ENCODE peak calls at places on chromosomes 12 and 14, in eight cellular contexts. One of them, this sample, is unnamed.

GRCh38 chr14:105839425-105840265 is 313.3 kb downstream of the TMEM121 start:
- DNase-seq in HTR-8/SVneo: no peak
- DNase-seq in left colon: no peak
- DNase-seq in AML-193: no peak
- DNase-seq in ecto neural progenitor cell: peak; percentile 24
- DNase-seq in GM12865: no peak
- DNase-seq in naive thymus-derived CD4-positive, alpha-beta T cell: no peak
- DNase-seq in iris pigment epithelial cell: no peak
- DNase-seq in this sample: no peak

GRCh38 chr12:60281522-60281921 is 685.7 kb downstream of the SLC16A7 start:
- DNase-seq in HTR-8/SVneo: no peak
- DNase-seq in left colon: no peak
- DNase-seq in AML-193: no peak
- DNase-seq in ecto neural progenitor cell: no peak
- DNase-seq in GM12865: no peak
- DNase-seq in naive thymus-derived CD4-positive, alpha-beta T cell: no peak
- DNase-seq in iris pigment epithelial cell: no peak
- DNase-seq in this sample: no peak

GRCh38 chr14:91348861-91349465 is 68.7 kb downstream of the CCDC88C start:
- DNase-seq in HTR-8/SVneo: no peak
- DNase-seq in left colon: no peak
- DNase-seq in AML-193: no peak
- DNase-seq in ecto neural progenitor cell: no peak
- DNase-seq in GM12865: peak; percentile 58
- DNase-seq in naive thymus-derived CD4-positive, alpha-beta T cell: no peak
- DNase-seq in iris pigment epithelial cell: no peak
- DNase-seq in this sample: no peak

GRCh38 chr12:6534914-6535696 is 788 bp downstream of the GAPDH start:
- DNase-seq in HTR-8/SVneo: peak; percentile 66
- DNase-seq in left colon: peak; percentile 81
- DNase-seq in AML-193: peak; percentile 84
- DNase-seq in ecto neural progenitor cell: peak; percentile 87
- DNase-seq in GM12865: peak; percentile 80
- DNase-seq in naive thymus-derived CD4-positive, alpha-beta T cell: peak; percentile 70
- DNase-seq in iris pigment epithelial cell: peak; percentile 90
- DNase-seq in this sample: peak; percentile 81

GRCh38 chr12:93325855-93326254 is 51.9 kb upstream of the NUDT4 start:
- DNase-seq in HTR-8/SVneo: peak; percentile 34
- DNase-seq in left colon: no peak
- DNase-seq in AML-193: no peak
- DNase-seq in ecto neural progenitor cell: no peak
- DNase-seq in GM12865: no peak
- DNase-seq in naive thymus-derived CD4-positive, alpha-beta T cell: no peak
- DNase-seq in iris pigment epithelial cell: peak; percentile 79
- DNase-seq in this sample: no peak

GRCh38 chr12:86801439-86801838 is 545.2 kb upstream of the MGAT4C start:
- DNase-seq in HTR-8/SVneo: no peak
- DNase-seq in left colon: no peak
- DNase-seq in AML-193: no peak
- DNase-seq in ecto neural progenitor cell: no peak
- DNase-seq in GM12865: no peak
- DNase-seq in naive thymus-derived CD4-positive, alpha-beta T cell: no peak
- DNase-seq in iris pigment epithelial cell: no peak
- DNase-seq in this sample: no peak

GRCh38 chr12:106739815-106740552 is 34.5 kb upstream of the RIC8B start:
- DNase-seq in HTR-8/SVneo: peak; percentile 39
- DNase-seq in left colon: no peak
- DNase-seq in AML-193: no peak
- DNase-seq in ecto neural progenitor cell: no peak
- DNase-seq in GM12865: no peak
- DNase-seq in naive thymus-derived CD4-positive, alpha-beta T cell: no peak
- DNase-seq in iris pigment epithelial cell: peak; percentile 24
- DNase-seq in this sample: no peak

GRCh38 chr12:69054343-69055056 is 121.5 kb upstream of the CPM start:
- DNase-seq in HTR-8/SVneo: no peak
- DNase-seq in left colon: no peak
- DNase-seq in AML-193: no peak
- DNase-seq in ecto neural progenitor cell: no peak
- DNase-seq in GM12865: no peak
- DNase-seq in naive thymus-derived CD4-positive, alpha-beta T cell: no peak
- DNase-seq in iris pigment epithelial cell: no peak
- DNase-seq in this sample: no peak

GRCh38 chr12:51023625-51024395 is 2.4 kb downstream of the SLC11A2 start:
- DNase-seq in HTR-8/SVneo: no peak
- DNase-seq in left colon: no peak
- DNase-seq in AML-193: no peak
- DNase-seq in ecto neural progenitor cell: no peak
- DNase-seq in GM12865: no peak
- DNase-seq in naive thymus-derived CD4-positive, alpha-beta T cell: no peak
- DNase-seq in iris pigment epithelial cell: peak; percentile 23
- DNase-seq in this sample: no peak

GRCh38 chr14:45716506-45716905 is 463.5 kb upstream of the MIS18BP1 start:
- DNase-seq in HTR-8/SVneo: no peak
- DNase-seq in left colon: no peak
- DNase-seq in AML-193: no peak
- DNase-seq in ecto neural progenitor cell: no peak
- DNase-seq in GM12865: peak; percentile 9
- DNase-seq in naive thymus-derived CD4-positive, alpha-beta T cell: no peak
- DNase-seq in iris pigment epithelial cell: no peak
- DNase-seq in this sample: no peak

GRCh38 chr12:41361791-41362190 is 173.7 kb downstream of the PDZRN4 start:
- DNase-seq in HTR-8/SVneo: no peak
- DNase-seq in left colon: no peak
- DNase-seq in AML-193: no peak
- DNase-seq in ecto neural progenitor cell: no peak
- DNase-seq in GM12865: no peak
- DNase-seq in naive thymus-derived CD4-positive, alpha-beta T cell: no peak
- DNase-seq in iris pigment epithelial cell: no peak
- DNase-seq in this sample: no peak

GRCh38 chr12:120007272-120007671 is 18.2 kb downstream of the BICDL1 start:
- DNase-seq in HTR-8/SVneo: no peak
- DNase-seq in left colon: peak; percentile 15
- DNase-seq in AML-193: no peak
- DNase-seq in ecto neural progenitor cell: no peak
- DNase-seq in GM12865: peak; percentile 44
- DNase-seq in naive thymus-derived CD4-positive, alpha-beta T cell: peak; percentile 92
- DNase-seq in iris pigment epithelial cell: no peak
- DNase-seq in this sample: peak; percentile 68

GRCh38 chr12:111038941-111039340 is 118.6 kb upstream of the MYL2 start:
- DNase-seq in HTR-8/SVneo: no peak
- DNase-seq in left colon: no peak
- DNase-seq in AML-193: no peak
- DNase-seq in ecto neural progenitor cell: no peak
- DNase-seq in GM12865: no peak
- DNase-seq in naive thymus-derived CD4-positive, alpha-beta T cell: no peak
- DNase-seq in iris pigment epithelial cell: no peak
- DNase-seq in this sample: no peak

GRCh38 chr14:49879683-49880204 is 13.1 kb upstream of the ARF6 start:
- DNase-seq in HTR-8/SVneo: peak; percentile 51
- DNase-seq in left colon: peak; percentile 51
- DNase-seq in AML-193: peak; percentile 83
- DNase-seq in ecto neural progenitor cell: peak; percentile 61
- DNase-seq in GM12865: peak; percentile 88
- DNase-seq in naive thymus-derived CD4-positive, alpha-beta T cell: peak; percentile 35
- DNase-seq in iris pigment epithelial cell: peak; percentile 68
- DNase-seq in this sample: peak; percentile 86

GRCh38 chr14:103740991-103741689 is 25.5 kb downstream of the ZFYVE21 start:
- DNase-seq in HTR-8/SVneo: no peak
- DNase-seq in left colon: no peak
- DNase-seq in AML-193: no peak
- DNase-seq in ecto neural progenitor cell: no peak
- DNase-seq in GM12865: no peak
- DNase-seq in naive thymus-derived CD4-positive, alpha-beta T cell: no peak
- DNase-seq in iris pigment epithelial cell: peak; percentile 67
- DNase-seq in this sample: no peak

GRCh38 chr12:100189241-100190012 is 11.2 kb upstream of the ACTR6 start:
- DNase-seq in HTR-8/SVneo: no peak
- DNase-seq in left colon: no peak
- DNase-seq in AML-193: no peak
- DNase-seq in ecto neural progenitor cell: no peak
- DNase-seq in GM12865: no peak
- DNase-seq in naive thymus-derived CD4-positive, alpha-beta T cell: no peak
- DNase-seq in iris pigment epithelial cell: no peak
- DNase-seq in this sample: no peak

GRCh38 chr12:27998170-27999110 is 25.9 kb upstream of the PTHLH start:
- DNase-seq in HTR-8/SVneo: no peak
- DNase-seq in left colon: no peak
- DNase-seq in AML-193: no peak
- DNase-seq in ecto neural progenitor cell: no peak
- DNase-seq in GM12865: no peak
- DNase-seq in naive thymus-derived CD4-positive, alpha-beta T cell: no peak
- DNase-seq in iris pigment epithelial cell: no peak
- DNase-seq in this sample: no peak

GRCh38 chr12:1530592-1531159 is 63.7 kb downstream of the FBXL14 start:
- DNase-seq in HTR-8/SVneo: no peak
- DNase-seq in left colon: no peak
- DNase-seq in AML-193: no peak
- DNase-seq in ecto neural progenitor cell: no peak
- DNase-seq in GM12865: peak; percentile 26
- DNase-seq in naive thymus-derived CD4-positive, alpha-beta T cell: no peak
- DNase-seq in iris pigment epithelial cell: no peak
- DNase-seq in this sample: no peak

GRCh38 chr14:58513272-58513671 is 85.8 kb downstream of the KIAA0586 start:
- DNase-seq in HTR-8/SVneo: no peak
- DNase-seq in left colon: no peak
- DNase-seq in AML-193: no peak
- DNase-seq in ecto neural progenitor cell: no peak
- DNase-seq in GM12865: no peak
- DNase-seq in naive thymus-derived CD4-positive, alpha-beta T cell: no peak
- DNase-seq in iris pigment epithelial cell: no peak
- DNase-seq in this sample: no peak

GRCh38 chr12:91777268-91777997 is 368.2 kb downstream of the BTG1 start:
- DNase-seq in HTR-8/SVneo: peak; percentile 3
- DNase-seq in left colon: no peak
- DNase-seq in AML-193: no peak
- DNase-seq in ecto neural progenitor cell: no peak
- DNase-seq in GM12865: no peak
- DNase-seq in naive thymus-derived CD4-positive, alpha-beta T cell: no peak
- DNase-seq in iris pigment epithelial cell: peak; percentile 70
- DNase-seq in this sample: no peak

GRCh38 chr14:29741909-29742401 is 185.7 kb downstream of the PRKD1 start:
- DNase-seq in HTR-8/SVneo: no peak
- DNase-seq in left colon: no peak
- DNase-seq in AML-193: no peak
- DNase-seq in ecto neural progenitor cell: no peak
- DNase-seq in GM12865: no peak
- DNase-seq in naive thymus-derived CD4-positive, alpha-beta T cell: no peak
- DNase-seq in iris pigment epithelial cell: peak; percentile 47
- DNase-seq in this sample: no peak

GRCh38 chr14:77912754-77913556 is 113.0 kb downstream of the ADCK1 start:
- DNase-seq in HTR-8/SVneo: no peak
- DNase-seq in left colon: no peak
- DNase-seq in AML-193: no peak
- DNase-seq in ecto neural progenitor cell: no peak
- DNase-seq in GM12865: no peak
- DNase-seq in naive thymus-derived CD4-positive, alpha-beta T cell: no peak
- DNase-seq in iris pigment epithelial cell: no peak
- DNase-seq in this sample: no peak

GRCh38 chr14:22843123-22843925 is 6.9 kb downstream of the MMP14 start:
- DNase-seq in HTR-8/SVneo: no peak
- DNase-seq in left colon: no peak
- DNase-seq in AML-193: no peak
- DNase-seq in ecto neural progenitor cell: no peak
- DNase-seq in GM12865: no peak
- DNase-seq in naive thymus-derived CD4-positive, alpha-beta T cell: no peak
- DNase-seq in iris pigment epithelial cell: no peak
- DNase-seq in this sample: no peak

GRCh38 chr14:102020058-102020971 is 55.9 kb downstream of the DYNC1H1 start:
- DNase-seq in HTR-8/SVneo: peak; percentile 51
- DNase-seq in left colon: no peak
- DNase-seq in AML-193: no peak
- DNase-seq in ecto neural progenitor cell: no peak
- DNase-seq in GM12865: no peak
- DNase-seq in naive thymus-derived CD4-positive, alpha-beta T cell: peak; percentile 35
- DNase-seq in iris pigment epithelial cell: peak; percentile 89
- DNase-seq in this sample: peak; percentile 90

GRCh38 chr14:105019861-105020814 is 745 bp downstream of the CDCA4 start:
- DNase-seq in HTR-8/SVneo: no peak
- DNase-seq in left colon: peak; percentile 65
- DNase-seq in AML-193: no peak
- DNase-seq in ecto neural progenitor cell: peak; percentile 64
- DNase-seq in GM12865: peak; percentile 75
- DNase-seq in naive thymus-derived CD4-positive, alpha-beta T cell: peak; percentile 63
- DNase-seq in iris pigment epithelial cell: peak; percentile 63
- DNase-seq in this sample: peak; percentile 53

GRCh38 chr14:92719890-92720323 is 28.5 kb downstream of the LGMN start:
- DNase-seq in HTR-8/SVneo: no peak
- DNase-seq in left colon: peak; percentile 73
- DNase-seq in AML-193: no peak
- DNase-seq in ecto neural progenitor cell: no peak
- DNase-seq in GM12865: no peak
- DNase-seq in naive thymus-derived CD4-positive, alpha-beta T cell: no peak
- DNase-seq in iris pigment epithelial cell: no peak
- DNase-seq in this sample: no peak

GRCh38 chr14:60710506-60710905 is 13.6 kb downstream of the SIX4 start:
- DNase-seq in HTR-8/SVneo: no peak
- DNase-seq in left colon: no peak
- DNase-seq in AML-193: no peak
- DNase-seq in ecto neural progenitor cell: no peak
- DNase-seq in GM12865: no peak
- DNase-seq in naive thymus-derived CD4-positive, alpha-beta T cell: no peak
- DNase-seq in iris pigment epithelial cell: no peak
- DNase-seq in this sample: no peak

GRCh38 chr12:4225571-4225970 is 48.0 kb upstream of the CCND2 start:
- DNase-seq in HTR-8/SVneo: no peak
- DNase-seq in left colon: no peak
- DNase-seq in AML-193: no peak
- DNase-seq in ecto neural progenitor cell: no peak
- DNase-seq in GM12865: no peak
- DNase-seq in naive thymus-derived CD4-positive, alpha-beta T cell: no peak
- DNase-seq in iris pigment epithelial cell: no peak
- DNase-seq in this sample: no peak

GRCh38 chr14:61475316-61475715 is 153.9 kb downstream of the PRKCH start:
- DNase-seq in HTR-8/SVneo: peak; percentile 89
- DNase-seq in left colon: no peak
- DNase-seq in AML-193: peak; percentile 80
- DNase-seq in ecto neural progenitor cell: no peak
- DNase-seq in GM12865: peak; percentile 76
- DNase-seq in naive thymus-derived CD4-positive, alpha-beta T cell: no peak
- DNase-seq in iris pigment epithelial cell: peak; percentile 89
- DNase-seq in this sample: no peak

GRCh38 chr14:92624764-92625163 is 111.2 kb downstream of the RIN3 start:
- DNase-seq in HTR-8/SVneo: no peak
- DNase-seq in left colon: no peak
- DNase-seq in AML-193: no peak
- DNase-seq in ecto neural progenitor cell: no peak
- DNase-seq in GM12865: no peak
- DNase-seq in naive thymus-derived CD4-positive, alpha-beta T cell: no peak
- DNase-seq in iris pigment epithelial cell: no peak
- DNase-seq in this sample: no peak

GRCh38 chr12:12398026-12398859 is 41.4 kb downstream of the BORCS5 start:
- DNase-seq in HTR-8/SVneo: peak; percentile 53
- DNase-seq in left colon: no peak
- DNase-seq in AML-193: no peak
- DNase-seq in ecto neural progenitor cell: no peak
- DNase-seq in GM12865: no peak
- DNase-seq in naive thymus-derived CD4-positive, alpha-beta T cell: no peak
- DNase-seq in iris pigment epithelial cell: peak; percentile 98
- DNase-seq in this sample: no peak

GRCh38 chr14:69666698-69667211 is 55.4 kb downstream of the SUSD6 start:
- DNase-seq in HTR-8/SVneo: no peak
- DNase-seq in left colon: no peak
- DNase-seq in AML-193: no peak
- DNase-seq in ecto neural progenitor cell: no peak
- DNase-seq in GM12865: no peak
- DNase-seq in naive thymus-derived CD4-positive, alpha-beta T cell: no peak
- DNase-seq in iris pigment epithelial cell: no peak
- DNase-seq in this sample: no peak